ENCODE peak calls at places on chromosomes 5 and 9, in four cellular contexts. O is cardiac fibroblast, Q is bronchial epithelial cell, Y is fibroblast of lung. L is an unnamed sample.

GRCh38 chr5:1937590-1937989 is 54.9 kb upstream of the IRX4 start:
- DNase-seq in O (no peak), Q (no peak), Y (no peak), L (no peak)

GRCh38 chr9:79432485-79432884 is 139.3 kb upstream of the TLE4 start:
- DNase-seq in O (no peak), Q (no peak), Y (no peak), L (no peak)

GRCh38 chr5:138641547-138642298 is 66.5 kb upstream of the HSPA9 start:
- DNase-seq in O (peak), Q (peak), Y (peak), L (peak)

GRCh38 chr5:81779125-81779934 is 28.4 kb upstream of the SSBP2 start:
- DNase-seq in O (peak), Q (no peak), Y (peak), L (peak)

GRCh38 chr5:76473676-76474075 is 70.6 kb downstream of the IQGAP2 start:
- DNase-seq in O (no peak), Q (no peak), Y (no peak), L (no peak)

GRCh38 chr5:170534177-170534576 is 30.4 kb downstream of the KCNIP1 start:
- DNase-seq in O (no peak), Q (peak), Y (no peak), L (no peak)

GRCh38 chr9:90095682-90096081 is 490.9 kb downstream of the GADD45G start:
- DNase-seq in O (no peak), Q (no peak), Y (no peak), L (no peak)

GRCh38 chr9:121105531-121105930 is 30.8 kb downstream of the CNTRL start:
- DNase-seq in O (no peak), Q (no peak), Y (no peak), L (no peak)

GRCh38 chr9:87657893-87658292 is 68.0 kb upstream of the CTSL start:
- DNase-seq in O (no peak), Q (no peak), Y (no peak), L (no peak)

GRCh38 chr5:155082401-155082800 is 68.8 kb downstream of the KIF4B start:
- DNase-seq in O (peak), Q (peak), Y (peak), L (peak)

GRCh38 chr5:94347130-94347529 is 271.3 kb downstream of the KIAA0825 start:
- DNase-seq in O (no peak), Q (no peak), Y (no peak), L (no peak)

GRCh38 chr9:3467593-3468219 is 58.1 kb downstream of the RFX3 start:
- DNase-seq in O (peak), Q (peak), Y (peak), L (peak)

GRCh38 chr5:172567294-172567693 is 73.8 kb upstream of the NEURL1B start:
- DNase-seq in O (no peak), Q (no peak), Y (no peak), L (no peak)

GRCh38 chr9:91681461-91682305 is 258.1 kb upstream of the NFIL3 start:
- DNase-seq in O (peak), Q (peak), Y (peak), L (peak)

GRCh38 chr5:9108156-9108555 is 437.7 kb downstream of the SEMA5A start:
- DNase-seq in O (no peak), Q (no peak), Y (no peak), L (peak)

GRCh38 chr5:181191526-181192336 is 13.3 kb downstream of the TRIM7 start:
- DNase-seq in O (peak), Q (peak), Y (peak), L (peak)

GRCh38 chr5:2748180-2748840 is 3.2 kb downstream of the IRX2 start:
- DNase-seq in O (no peak), Q (no peak), Y (no peak), L (no peak)

DNA sequence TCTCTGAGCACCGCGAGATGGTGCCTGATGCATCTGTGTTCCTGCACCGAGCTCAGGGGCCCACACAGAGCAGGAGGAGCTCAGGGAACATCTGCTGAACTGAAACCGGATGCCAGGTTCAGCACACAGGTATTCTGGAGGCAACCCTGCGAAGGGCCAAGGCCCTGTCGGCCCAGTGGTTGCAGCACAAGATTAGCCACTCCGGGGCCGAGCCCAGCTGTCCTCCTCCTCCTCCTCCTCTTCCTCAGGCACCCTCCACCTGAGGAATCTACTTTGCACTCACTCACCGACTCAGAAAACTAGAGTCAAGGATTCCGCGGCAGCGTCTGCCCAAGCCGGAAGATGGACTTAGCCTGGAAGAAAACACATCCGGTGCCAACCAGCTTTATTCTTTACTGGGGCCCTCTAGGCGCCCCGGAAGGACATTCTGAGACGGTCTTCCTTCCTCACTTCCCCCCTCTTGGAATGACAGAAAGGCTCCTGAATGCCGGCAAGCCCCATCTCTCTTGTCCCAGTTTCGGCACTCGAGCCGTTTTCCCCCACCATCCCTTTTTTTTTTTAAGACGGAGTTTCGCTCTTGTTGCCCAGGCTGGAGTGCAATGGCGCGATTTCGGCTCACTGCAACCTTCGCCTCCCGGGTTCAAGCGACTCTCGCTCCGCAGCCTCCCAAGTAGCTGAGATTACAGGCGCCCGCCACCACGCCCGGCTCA is at the start of gene ZBTB6:
- DNase-seq in O (peak), Q (peak), Y (peak), L (peak)
- TF ChIP-seq CTCF in O (no peak), Q (no peak), Y (no peak), L (no peak)

DNA sequence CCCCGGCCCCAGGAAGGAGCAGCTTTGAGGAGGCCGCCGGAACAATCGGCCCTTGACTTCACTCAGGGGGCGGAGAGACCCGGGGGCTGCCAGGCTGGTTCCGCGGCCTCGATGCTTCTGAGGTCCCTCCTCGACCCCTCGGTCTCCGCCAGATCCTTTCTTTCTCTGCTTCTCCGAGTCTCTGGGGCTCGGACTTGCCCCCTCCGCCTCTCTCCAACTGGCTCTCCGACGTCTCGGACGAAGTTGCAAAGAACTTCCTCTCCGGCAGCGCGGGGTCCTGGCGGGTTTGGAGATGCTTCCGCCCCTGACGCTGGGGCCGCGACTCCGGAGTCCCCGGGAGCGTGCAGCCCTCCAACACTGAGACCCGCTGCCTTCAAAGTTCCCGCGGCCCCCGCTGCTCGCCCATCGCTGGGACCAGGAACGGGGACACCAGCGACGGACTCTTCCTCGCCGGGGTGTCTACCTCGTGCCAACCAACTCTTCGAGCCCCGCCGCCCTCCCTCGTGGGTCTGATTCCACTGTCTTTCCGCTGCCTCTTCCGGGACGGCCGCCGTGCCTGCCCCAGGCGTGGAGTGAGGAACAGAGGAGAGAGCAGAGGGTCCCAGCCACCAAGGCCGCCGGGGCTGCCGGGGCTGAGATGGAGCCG is 7.0 kb downstream of the PAX5 start:
- DNase-seq in O (no peak), Q (no peak), Y (no peak), L (no peak)
- H3K4me3 ChIP-seq in O (no peak), Q (no peak), Y (no peak), L (no peak)

GRCh38 chr5:113552620-113553019 is 39.1 kb downstream of the YTHDC2 start:
- DNase-seq in O (no peak), Q (no peak), Y (peak), L (no peak)
- TF ChIP-seq CTCF in O (no peak), Q (no peak), Y (no peak), L (no peak)

DNA sequence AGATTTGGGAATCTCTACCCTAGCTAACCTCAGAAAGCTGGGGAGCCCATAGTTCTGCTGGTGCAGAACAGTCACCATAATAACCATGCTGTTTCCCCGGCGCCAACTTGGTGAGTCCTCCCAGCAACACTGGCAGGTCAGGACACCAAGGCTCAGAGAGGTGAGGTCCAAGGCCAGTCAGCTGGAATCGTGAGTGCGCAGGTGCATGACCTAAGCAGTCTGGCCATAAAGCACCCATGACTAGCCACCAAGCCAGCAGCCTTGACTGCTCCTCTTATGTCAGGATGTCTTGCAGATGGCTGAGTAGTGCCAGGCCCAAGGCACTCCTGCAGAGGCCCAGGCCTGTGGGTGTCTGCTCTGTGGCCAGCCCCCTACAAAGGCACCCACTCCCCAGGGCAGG is 2.6 kb downstream of the RNF44 start:
- DNase-seq in O (no peak), Q (no peak), Y (no peak), L (no peak)
- H3K4me3 ChIP-seq in O (no peak), Q (no peak), Y (no peak), L (no peak)

DNA sequence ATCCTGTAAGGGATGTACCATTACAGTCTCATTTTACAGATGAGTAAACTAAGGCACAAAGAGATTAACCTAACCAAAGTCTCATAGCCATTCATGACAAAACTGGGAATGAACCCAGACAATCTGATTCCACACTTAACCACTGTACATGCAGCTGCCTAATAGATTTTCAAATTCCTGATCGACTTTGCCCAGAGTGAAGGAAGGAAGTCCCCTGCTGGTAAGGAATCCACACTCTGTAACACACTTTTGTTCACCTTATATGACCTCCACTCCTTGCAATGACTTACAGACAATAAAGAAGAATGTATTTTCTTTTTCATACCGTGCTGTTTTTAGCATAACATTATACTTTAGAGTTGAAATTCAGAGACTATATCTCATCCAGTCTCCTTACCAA is 31.3 kb upstream of the PLPP6 start:
- DNase-seq in O (peak), Q (no peak), Y (peak), L (peak)
- TF ChIP-seq CTCF in O (no peak), Q (no peak), Y (no peak), L (peak)

DNA sequence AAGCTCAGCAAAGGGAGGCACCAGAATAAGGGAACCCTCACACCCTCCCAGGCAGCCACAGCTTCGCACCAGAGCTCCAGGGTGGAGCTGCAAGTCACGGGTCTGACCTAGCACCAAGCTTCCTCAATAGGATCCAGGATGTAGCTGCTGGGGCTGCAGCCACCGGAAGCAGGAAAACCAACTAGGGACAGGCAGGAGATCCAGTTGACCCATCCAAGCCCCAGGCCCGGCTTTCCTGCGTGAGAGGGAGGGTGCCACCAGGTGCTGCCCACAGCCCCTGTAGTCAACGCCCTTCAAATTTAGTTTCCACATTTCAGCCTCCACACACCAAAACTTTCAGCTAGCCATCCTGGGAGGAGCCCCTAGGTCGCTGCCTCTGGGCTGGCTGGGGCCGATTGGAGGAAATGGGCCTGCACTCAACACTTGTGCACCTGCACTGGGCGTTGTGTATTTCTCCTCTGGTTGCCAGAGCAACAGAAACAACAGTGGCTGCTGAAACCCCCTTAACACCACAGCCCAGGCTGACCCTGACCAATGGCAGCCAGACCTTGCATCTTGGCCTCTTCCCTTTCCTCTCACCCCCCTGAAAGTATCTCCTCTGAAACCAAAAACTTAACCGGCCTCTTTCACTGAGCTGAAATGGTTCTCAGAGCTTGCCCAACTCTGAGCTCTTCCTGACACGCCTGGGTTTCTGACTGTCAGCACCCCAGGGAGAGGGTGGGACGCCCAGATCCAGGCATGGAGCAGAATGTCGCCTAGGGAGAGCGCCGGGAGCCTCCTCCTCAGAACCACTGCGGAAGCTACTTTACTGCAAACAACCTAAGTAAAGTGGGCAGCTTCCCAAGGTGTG is 226.5 kb upstream of the MAP3K1 start:
- DNase-seq in O (no peak), Q (no peak), Y (no peak), L (no peak)
- H3K4me3 ChIP-seq in O (no peak), Q (no peak), Y (no peak), L (no peak)

DNA sequence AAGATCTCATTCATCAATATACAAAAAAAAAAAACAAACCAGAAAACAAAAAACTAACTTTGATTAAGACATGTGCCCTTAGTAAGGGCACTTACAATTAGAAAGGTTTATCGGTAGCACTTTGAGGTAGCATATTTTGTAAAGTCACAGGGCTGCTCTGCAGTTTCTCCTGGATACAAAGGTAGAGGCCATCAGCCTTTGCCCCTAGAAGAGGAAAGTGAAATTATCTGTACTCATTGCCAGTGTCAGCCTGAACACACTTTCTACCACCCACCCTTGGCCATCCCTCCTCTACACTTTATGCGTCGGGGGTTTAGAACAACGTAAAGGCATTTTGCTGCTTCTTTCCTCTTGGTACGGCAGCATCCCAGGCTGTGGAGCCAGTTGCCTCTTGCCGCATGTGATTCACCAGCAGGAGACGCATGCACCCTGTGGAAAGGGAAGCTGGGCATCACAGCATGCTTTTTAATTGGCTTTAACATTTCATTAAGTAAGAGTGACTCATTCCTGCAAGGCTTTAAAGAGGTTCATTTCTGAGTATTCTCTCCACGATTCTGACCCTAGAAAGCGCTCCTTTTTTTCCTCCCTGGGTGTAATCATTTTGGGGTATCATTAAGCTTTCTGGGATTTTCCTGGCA is 84.6 kb downstream of the CEMIP2 start:
- DNase-seq in O (peak), Q (peak), Y (peak), L (peak)
- TF ChIP-seq CTCF in O (peak), Q (peak), Y (peak), L (peak)

GRCh38 chr5:114316167-114316566 is 45.7 kb upstream of the KCNN2 start:
- DNase-seq in O (no peak), Q (no peak), Y (no peak), L (no peak)
- H3K4me3 ChIP-seq in O (no peak), Q (no peak), Y (no peak), L (no peak)

GRCh38 chr5:17187401-17187800 is 30.0 kb upstream of the BASP1 start:
- DNase-seq in O (peak), Q (peak), Y (peak), L (peak)

GRCh38 chr5:17189381-17190036 is 27.9 kb upstream of the BASP1 start:
- DNase-seq in O (peak), Q (peak), Y (peak), L (peak)

GRCh38 chr5:17190242-17190778 is 27.1 kb upstream of the BASP1 start:
- DNase-seq in O (peak), Q (peak), Y (peak), L (peak)

GRCh38 chr5:17192191-17192590 is 25.2 kb upstream of the BASP1 start:
- DNase-seq in O (no peak), Q (no peak), Y (peak), L (no peak)

DNA sequence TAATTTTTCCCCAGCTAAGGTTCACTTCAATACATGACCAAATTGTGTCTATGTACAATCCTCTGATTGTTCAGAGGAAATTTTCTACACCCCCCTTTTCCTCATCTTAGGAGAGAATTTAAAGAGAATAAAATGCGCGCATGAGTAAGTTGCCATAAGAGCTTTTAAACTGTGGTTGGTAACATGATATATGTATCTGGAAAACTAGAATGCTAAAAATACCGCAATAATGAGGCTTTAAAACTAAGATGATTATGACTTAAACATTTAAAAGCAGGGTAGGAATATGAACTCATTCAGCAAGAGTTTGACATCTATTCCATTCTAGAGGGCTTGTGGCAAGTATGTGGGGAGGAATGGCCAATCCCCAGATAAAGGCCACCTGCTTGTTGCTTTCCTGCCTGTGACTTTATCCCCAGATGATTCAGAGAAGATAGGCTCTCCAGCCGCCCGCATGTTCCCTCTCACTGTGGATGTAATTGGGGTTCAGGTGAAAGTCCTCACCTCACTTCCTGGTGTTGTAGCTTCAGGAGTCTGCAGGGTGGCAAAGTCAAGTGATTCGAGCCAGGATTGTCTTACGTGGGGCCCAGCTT is 26.5 kb upstream of the BASP1 start:
- DNase-seq in O (no peak), Q (no peak), Y (peak), L (no peak)
- TF ChIP-seq CTCF in O (no peak), Q (no peak), Y (no peak), L (no peak)

GRCh38 chr9:109311731-109312130 is 9.1 kb downstream of the EPB41L4B start:
- DNase-seq in O (peak), Q (no peak), Y (no peak), L (no peak)

GRCh38 chr9:109313351-109313750 is 7.5 kb downstream of the EPB41L4B start:
- DNase-seq in O (no peak), Q (no peak), Y (no peak), L (no peak)

GRCh38 chr9:109312783-109313182 is 8.1 kb downstream of the EPB41L4B start:
- DNase-seq in O (no peak), Q (no peak), Y (no peak), L (no peak)

GRCh38 chr9:109311281-109311680 is 9.6 kb downstream of the EPB41L4B start:
- DNase-seq in O (peak), Q (no peak), Y (peak), L (no peak)

GRCh38 chr9:109310486-109310901 is 10.4 kb downstream of the EPB41L4B start:
- DNase-seq in O (peak), Q (peak), Y (peak), L (no peak)
- H3K4me3 ChIP-seq in O (no peak), Q (no peak), Y (no peak), L (no peak)

L was measured in fibroblast of mammary gland.